ENCODE peak calls at places on chromosomes 16 and 17, in seven cellular contexts. One of them, this sample, is unnamed.

GRCh38 chr16:1034230-1035065 is 38.1 kb upstream of the SSTR5 start:
- DNase-seq in HepG2: no peak
- DNase-seq in HL-60: no peak
- DNase-seq in activated T-cell treated with anti-CD3 and anti-CD28 coated beads, Interleukin-2, amount 50 U/mL, for 72 hours: no peak
- DNase-seq in aorta: no peak
- DNase-seq in posterior cingulate gyrus: peak; percentile 56
- DNase-seq in tibial artery: no peak
- DNase-seq in this sample: no peak

GRCh38 chr17:76383645-76384221 is 676 bp upstream of the SPHK1 start:
- DNase-seq in HL-60: no peak
- DNase-seq in posterior cingulate gyrus: no peak
- DNase-seq in tibial artery: no peak
- DNase-seq in activated T-cell treated with anti-CD3 and anti-CD28 coated beads, Interleukin-2, amount 50 U/mL, for 72 hours: peak; percentile 64
- DNase-seq in aorta: peak; percentile 90
- DNase-seq in HepG2: peak; percentile 63
- DNase-seq in this sample: peak; percentile 69

GRCh38 chr17:37710344-37710886 is 34.4 kb downstream of the HNF1B start:
- DNase-seq in aorta: no peak
- DNase-seq in posterior cingulate gyrus: no peak
- DNase-seq in tibial artery: peak; percentile 28
- DNase-seq in activated T-cell treated with anti-CD3 and anti-CD28 coated beads, Interleukin-2, amount 50 U/mL, for 72 hours: no peak
- DNase-seq in HL-60: peak; percentile 46
- DNase-seq in HepG2: peak; percentile 99
- DNase-seq in this sample: peak; percentile 65

GRCh38 chr17:69058165-69058564 is 2.6 kb downstream of the ABCA9 start:
- DNase-seq in activated T-cell treated with anti-CD3 and anti-CD28 coated beads, Interleukin-2, amount 50 U/mL, for 72 hours: no peak
- DNase-seq in aorta: no peak
- DNase-seq in HepG2: peak; percentile 41
- DNase-seq in tibial artery: no peak
- DNase-seq in posterior cingulate gyrus: no peak
- DNase-seq in HL-60: no peak
- DNase-seq in this sample: no peak

GRCh38 chr16:70594569-70594968 is 51.8 kb upstream of the IL34 start:
- DNase-seq in posterior cingulate gyrus: no peak
- DNase-seq in HepG2: no peak
- DNase-seq in activated T-cell treated with anti-CD3 and anti-CD28 coated beads, Interleukin-2, amount 50 U/mL, for 72 hours: no peak
- DNase-seq in tibial artery: peak; percentile 68
- DNase-seq in aorta: no peak
- DNase-seq in HL-60: no peak
- DNase-seq in this sample: no peak

GRCh38 chr16:2173916-2174315 is 18.3 kb downstream of the TRAF7 start:
- DNase-seq in activated T-cell treated with anti-CD3 and anti-CD28 coated beads, Interleukin-2, amount 50 U/mL, for 72 hours: no peak
- DNase-seq in posterior cingulate gyrus: no peak
- DNase-seq in aorta: no peak
- DNase-seq in HL-60: no peak
- DNase-seq in tibial artery: no peak
- DNase-seq in HepG2: no peak
- DNase-seq in this sample: no peak

GRCh38 chr16:49701867-49702494 is 153.9 kb downstream of the ZNF423 start:
- DNase-seq in HepG2: no peak
- DNase-seq in activated T-cell treated with anti-CD3 and anti-CD28 coated beads, Interleukin-2, amount 50 U/mL, for 72 hours: no peak
- DNase-seq in tibial artery: peak; percentile 73
- DNase-seq in posterior cingulate gyrus: peak; percentile 65
- DNase-seq in aorta: peak; percentile 86
- DNase-seq in HL-60: no peak
- DNase-seq in this sample: no peak

GRCh38 chr16:56849690-56850680 is 15.0 kb upstream of the SLC12A3 start:
- DNase-seq in HL-60: no peak
- DNase-seq in posterior cingulate gyrus: no peak
- DNase-seq in tibial artery: no peak
- DNase-seq in activated T-cell treated with anti-CD3 and anti-CD28 coated beads, Interleukin-2, amount 50 U/mL, for 72 hours: no peak
- DNase-seq in HepG2: peak; percentile 84
- DNase-seq in aorta: no peak
- DNase-seq in this sample: no peak

GRCh38 chr17:65270932-65271700 is 133.9 kb downstream of the RGS9 start:
- DNase-seq in activated T-cell treated with anti-CD3 and anti-CD28 coated beads, Interleukin-2, amount 50 U/mL, for 72 hours: no peak
- DNase-seq in HepG2: no peak
- DNase-seq in aorta: no peak
- DNase-seq in posterior cingulate gyrus: no peak
- DNase-seq in HL-60: no peak
- DNase-seq in tibial artery: no peak
- DNase-seq in this sample: no peak

GRCh38 chr16:35533683-35534082 is 2074.3 kb downstream of the TP53TG3F start:
- DNase-seq in HL-60: no peak
- DNase-seq in tibial artery: no peak
- DNase-seq in posterior cingulate gyrus: no peak
- DNase-seq in activated T-cell treated with anti-CD3 and anti-CD28 coated beads, Interleukin-2, amount 50 U/mL, for 72 hours: no peak
- DNase-seq in aorta: no peak
- DNase-seq in HepG2: no peak
- DNase-seq in this sample: no peak

GRCh38 chr16:71645450-71645849 is 19.5 kb downstream of the MARVELD3 start:
- DNase-seq in HL-60: no peak
- DNase-seq in posterior cingulate gyrus: no peak
- DNase-seq in activated T-cell treated with anti-CD3 and anti-CD28 coated beads, Interleukin-2, amount 50 U/mL, for 72 hours: no peak
- DNase-seq in aorta: no peak
- DNase-seq in tibial artery: no peak
- DNase-seq in HepG2: peak; percentile 67
- DNase-seq in this sample: peak; percentile 72

GRCh38 chr16:84670063-84670462 is 21.8 kb downstream of the KLHL36 start:
- DNase-seq in aorta: no peak
- DNase-seq in activated T-cell treated with anti-CD3 and anti-CD28 coated beads, Interleukin-2, amount 50 U/mL, for 72 hours: no peak
- DNase-seq in posterior cingulate gyrus: no peak
- DNase-seq in tibial artery: no peak
- DNase-seq in HL-60: no peak
- DNase-seq in HepG2: no peak
- DNase-seq in this sample: no peak

GRCh38 chr17:71071837-71072236 is 902.5 kb downstream of the KCNJ2 start:
- DNase-seq in aorta: no peak
- DNase-seq in tibial artery: no peak
- DNase-seq in posterior cingulate gyrus: no peak
- DNase-seq in activated T-cell treated with anti-CD3 and anti-CD28 coated beads, Interleukin-2, amount 50 U/mL, for 72 hours: no peak
- DNase-seq in HepG2: peak; percentile 11
- DNase-seq in HL-60: no peak
- DNase-seq in this sample: no peak

GRCh38 chr17:5758651-5759050 is 174.3 kb upstream of the NLRP1 start:
- DNase-seq in activated T-cell treated with anti-CD3 and anti-CD28 coated beads, Interleukin-2, amount 50 U/mL, for 72 hours: no peak
- DNase-seq in HL-60: no peak
- DNase-seq in aorta: no peak
- DNase-seq in tibial artery: no peak
- DNase-seq in posterior cingulate gyrus: no peak
- DNase-seq in HepG2: peak; percentile 30
- DNase-seq in this sample: no peak

GRCh38 chr17:48494335-48494734 is 36.5 kb downstream of the HOXB1 start:
- DNase-seq in activated T-cell treated with anti-CD3 and anti-CD28 coated beads, Interleukin-2, amount 50 U/mL, for 72 hours: no peak
- DNase-seq in HL-60: no peak
- DNase-seq in tibial artery: no peak
- DNase-seq in aorta: no peak
- DNase-seq in posterior cingulate gyrus: no peak
- DNase-seq in HepG2: no peak
- DNase-seq in this sample: no peak

GRCh38 chr17:29726721-29727252 is 104.1 kb upstream of the CORO6 start:
- DNase-seq in tibial artery: no peak
- DNase-seq in HL-60: peak; percentile 51
- DNase-seq in aorta: no peak
- DNase-seq in activated T-cell treated with anti-CD3 and anti-CD28 coated beads, Interleukin-2, amount 50 U/mL, for 72 hours: no peak
- DNase-seq in HepG2: no peak
- DNase-seq in posterior cingulate gyrus: no peak
- DNase-seq in this sample: no peak

GRCh38 chr16:89922884-89923639 is at the start of gene TUBB3:
- DNase-seq in tibial artery: no peak
- DNase-seq in posterior cingulate gyrus: peak; percentile 82
- DNase-seq in HepG2: peak; percentile 73
- DNase-seq in HL-60: no peak
- DNase-seq in aorta: peak; percentile 90
- DNase-seq in activated T-cell treated with anti-CD3 and anti-CD28 coated beads, Interleukin-2, amount 50 U/mL, for 72 hours: peak; percentile 74
- DNase-seq in this sample: peak; percentile 99

GRCh38 chr16:4123617-4124300 is 7.5 kb upstream of the ADCY9 start:
- DNase-seq in HL-60: no peak
- DNase-seq in aorta: no peak
- DNase-seq in HepG2: no peak
- DNase-seq in tibial artery: no peak
- DNase-seq in activated T-cell treated with anti-CD3 and anti-CD28 coated beads, Interleukin-2, amount 50 U/mL, for 72 hours: no peak
- DNase-seq in posterior cingulate gyrus: no peak
- DNase-seq in this sample: no peak

GRCh38 chr17:38599398-38599856 is 6.3 kb downstream of the SRCIN1 start:
- DNase-seq in aorta: no peak
- DNase-seq in posterior cingulate gyrus: no peak
- DNase-seq in HL-60: no peak
- DNase-seq in tibial artery: no peak
- DNase-seq in activated T-cell treated with anti-CD3 and anti-CD28 coated beads, Interleukin-2, amount 50 U/mL, for 72 hours: no peak
- DNase-seq in HepG2: no peak
- DNase-seq in this sample: no peak

GRCh38 chr17:77392376-77393273 is 251.9 kb downstream of the SEC14L1 start:
- DNase-seq in HL-60: no peak
- DNase-seq in tibial artery: no peak
- DNase-seq in HepG2: peak; percentile 97
- DNase-seq in aorta: no peak
- DNase-seq in posterior cingulate gyrus: no peak
- DNase-seq in activated T-cell treated with anti-CD3 and anti-CD28 coated beads, Interleukin-2, amount 50 U/mL, for 72 hours: no peak
- DNase-seq in this sample: peak; percentile 81

GRCh38 chr16:85607331-85607765 is 5.8 kb upstream of the GSE1 start:
- DNase-seq in activated T-cell treated with anti-CD3 and anti-CD28 coated beads, Interleukin-2, amount 50 U/mL, for 72 hours: no peak
- DNase-seq in tibial artery: no peak
- DNase-seq in aorta: no peak
- DNase-seq in HL-60: no peak
- DNase-seq in posterior cingulate gyrus: peak; percentile 59
- DNase-seq in HepG2: no peak
- DNase-seq in this sample: no peak

GRCh38 chr16:87303431-87303930 is 13.7 kb downstream of the C16orf95 start:
- DNase-seq in activated T-cell treated with anti-CD3 and anti-CD28 coated beads, Interleukin-2, amount 50 U/mL, for 72 hours: no peak
- DNase-seq in tibial artery: no peak
- DNase-seq in aorta: no peak
- DNase-seq in HepG2: peak; percentile 25
- DNase-seq in posterior cingulate gyrus: no peak
- DNase-seq in HL-60: peak; percentile 58
- DNase-seq in this sample: no peak

GRCh38 chr17:74276051-74276476 is 2.0 kb downstream of the DNAI2 start:
- DNase-seq in tibial artery: no peak
- DNase-seq in activated T-cell treated with anti-CD3 and anti-CD28 coated beads, Interleukin-2, amount 50 U/mL, for 72 hours: no peak
- DNase-seq in aorta: no peak
- DNase-seq in posterior cingulate gyrus: no peak
- DNase-seq in HL-60: no peak
- DNase-seq in HepG2: no peak
- DNase-seq in this sample: no peak

This sample was measured in HuH-7.